ENCODE peak calls at places on chromosomes 5 and 9, in eight cellular contexts. K is MM.1S; M is activated naive CD4-positive, alpha-beta T cell; W is retina; X is T follicular helper cell; J is left lobe of liver; U is mammary epithelial cell; Y is endodermal cell. Z is an unnamed sample.

GRCh38 chr5:173618927-173619519 is 2.6 kb upstream of the BOD1 start:
- DNase-seq in K (peak; percentile 62), M (no peak), W (peak; percentile 58), X (peak; percentile 34), J (no peak), U (peak; percentile 42), Y (peak; percentile 68), Z (peak; percentile 68)

GRCh38 chr9:35566417-35566816 is 38.6 kb upstream of the TESK1 start:
- DNase-seq in K (no peak), M (no peak), W (no peak), X (no peak), J (no peak), U (no peak), Y (no peak), Z (no peak)

GRCh38 chr9:104993291-104993963 is 65.5 kb upstream of the ABCA1 start:
- DNase-seq in K (no peak), M (no peak), W (peak; percentile 61), X (no peak), J (peak; percentile 53), U (no peak), Y (peak; percentile 91), Z (no peak)

GRCh38 chr5:54013556-54014157 is 296.7 kb downstream of the ARL15 start:
- DNase-seq in K (no peak), M (no peak), W (no peak), X (no peak), J (no peak), U (peak; percentile 88), Y (no peak), Z (no peak)

GRCh38 chr9:130110596-130111021 is 56.9 kb downstream of the GPR107 start:
- DNase-seq in K (no peak), M (no peak), W (no peak), X (no peak), J (no peak), U (no peak), Y (peak; percentile 59), Z (no peak)

GRCh38 chr9:81032831-81033230 is 656.5 kb downstream of the TLE1 start:
- DNase-seq in K (no peak), M (no peak), W (peak; percentile 21), X (no peak), J (no peak), U (peak; percentile 16), Y (no peak), Z (no peak)

GRCh38 chr9:37798677-37799076 is 1.9 kb upstream of the DCAF10 start:
- DNase-seq in K (peak; percentile 36), M (no peak), W (no peak), X (no peak), J (no peak), U (no peak), Y (no peak), Z (no peak)

GRCh38 chr5:3827624-3828023 is 232.0 kb downstream of the IRX1 start:
- DNase-seq in K (no peak), M (no peak), W (no peak), X (no peak), J (no peak), U (no peak), Y (no peak), Z (no peak)

GRCh38 chr5:624118-624950 is 12.2 kb downstream of the CEP72 start:
- DNase-seq in K (no peak), M (no peak), W (no peak), X (no peak), J (no peak), U (no peak), Y (no peak), Z (no peak)

GRCh38 chr9:115694991-115695390 is 458.6 kb upstream of the PAPPA start:
- DNase-seq in K (no peak), M (no peak), W (no peak), X (no peak), J (no peak), U (no peak), Y (no peak), Z (no peak)

GRCh38 chr9:115615821-115616665 is 498.1 kb upstream of the TNC start:
- DNase-seq in K (no peak), M (no peak), W (no peak), X (no peak), J (no peak), U (peak; percentile 96), Y (no peak), Z (no peak)

GRCh38 chr9:110337727-110338522 is at the start of gene TXNDC8:
- DNase-seq in K (no peak), M (no peak), W (no peak), X (no peak), J (no peak), U (no peak), Y (no peak), Z (no peak)

GRCh38 chr5:132070460-132071337 is 2.9 kb upstream of the CSF2 start:
- DNase-seq in K (no peak), M (no peak), W (no peak), X (no peak), J (no peak), U (no peak), Y (no peak), Z (no peak)

GRCh38 chr5:128681764-128682664 is 144.0 kb upstream of the FBN2 start:
- DNase-seq in K (no peak), M (no peak), W (no peak), X (no peak), J (no peak), U (peak; percentile 33), Y (peak; percentile 59), Z (no peak)

GRCh38 chr5:139639619-139640431 is 8.3 kb upstream of the CXXC5 start:
- DNase-seq in K (no peak), M (no peak), W (peak; percentile 29), X (no peak), J (peak; percentile 74), U (peak; percentile 49), Y (peak; percentile 52), Z (no peak)

GRCh38 chr9:136345281-136346156 is 18.0 kb downstream of the DNLZ start:
- DNase-seq in K (no peak), M (no peak), W (no peak), X (no peak), J (peak; percentile 81), U (peak; percentile 76), Y (peak; percentile 91), Z (no peak)

GRCh38 chr5:42993516-42994284 is 46.4 kb downstream of the ANXA2R start:
- DNase-seq in K (peak; percentile 64), M (no peak), W (peak; percentile 59), X (peak; percentile 63), J (no peak), U (no peak), Y (no peak), Z (peak; percentile 84)

GRCh38 chr5:943874-944620 is 51.4 kb downstream of the TRIP13 start:
- DNase-seq in K (no peak), M (no peak), W (no peak), X (no peak), J (no peak), U (no peak), Y (no peak), Z (no peak)

Z was measured in naive thymus-derived CD8-positive, alpha-beta T cell.